ENCODE peak calls at places on chromosomes 2 and 18, in eight cellular contexts. B, U, Z, O, D, M, G and T are unnamed samples.

GRCh38 chr2:219573166-219573565 is 1.1 kb downstream of the INHA start:
- DNase-seq in B (no peak), U (no peak), Z (no peak), O (no peak), D (no peak), M (no peak), G (no peak), T (no peak)

GRCh38 chr18:57353940-57354461 is 1.6 kb downstream of the ST8SIA3 start:
- DNase-seq in B (no peak), U (peak; percentile 17), Z (peak; percentile 89), O (peak; percentile 76), D (no peak), M (peak; percentile 18), G (peak; percentile 76), T (peak; percentile 65)

GRCh38 chr18:73975266-73975665 is 172.4 kb downstream of the FBXO15 start:
- DNase-seq in B (no peak), U (peak; percentile 31), Z (no peak), O (no peak), D (no peak), M (no peak), G (no peak), T (no peak)

GRCh38 chr2:75140288-75140687 is 59.0 kb downstream of the TACR1 start:
- DNase-seq in B (no peak), U (no peak), Z (no peak), O (no peak), D (no peak), M (no peak), G (no peak), T (no peak)

GRCh38 chr2:200809506-200810251 is 2.0 kb upstream of the BZW1 start:
- DNase-seq in B (no peak), U (peak; percentile 57), Z (no peak), O (no peak), D (no peak), M (no peak), G (no peak), T (no peak)

GRCh38 chr18:74182335-74182734 is 34.0 kb downstream of the TIMM21 start:
- DNase-seq in B (no peak), U (no peak), Z (no peak), O (no peak), D (no peak), M (no peak), G (no peak), T (no peak)

GRCh38 chr2:105865222-105865913 is 120.7 kb downstream of the NCK2 start:
- DNase-seq in B (no peak), U (peak; percentile 56), Z (no peak), O (no peak), D (no peak), M (peak; percentile 28), G (no peak), T (no peak)

GRCh38 chr2:64675860-64676259 is 22.1 kb upstream of the SERTAD2 start:
- DNase-seq in B (no peak), U (peak; percentile 52), Z (no peak), O (no peak), D (no peak), M (peak; percentile 64), G (no peak), T (no peak)

GRCh38 chr2:44137872-44138551 is 30.7 kb upstream of the PPM1B start:
- DNase-seq in B (no peak), U (no peak), Z (peak; percentile 50), O (no peak), D (no peak), M (no peak), G (no peak), T (no peak)

GRCh38 chr2:110816404-110817365 is 84.3 kb downstream of the ACOXL start:
- DNase-seq in B (no peak), U (peak; percentile 4), Z (no peak), O (no peak), D (no peak), M (no peak), G (no peak), T (no peak)

GRCh38 chr2:6960659-6961058 is 43.4 kb downstream of the RNF144A start:
- DNase-seq in B (no peak), U (peak; percentile 0), Z (no peak), O (no peak), D (no peak), M (no peak), G (no peak), T (no peak)

GRCh38 chr2:121898483-121898882 is 143.0 kb downstream of the TSN start:
- DNase-seq in B (no peak), U (peak; percentile 71), Z (no peak), O (no peak), D (no peak), M (no peak), G (no peak), T (no peak)

GRCh38 chr2:160109939-160110673 is 47.7 kb upstream of the PLA2R1 start:
- DNase-seq in B (peak; percentile 20), U (peak; percentile 80), Z (peak; percentile 53), O (peak; percentile 53), D (no peak), M (peak; percentile 25), G (peak; percentile 52), T (peak; percentile 52)

GRCh38 chr2:148875387-148876051 is 492 bp downstream of the KIF5C start:
- DNase-seq in B (peak; percentile 24), U (no peak), Z (no peak), O (peak; percentile 48), D (no peak), M (peak; percentile 30), G (peak; percentile 48), T (peak; percentile 33)

GRCh38 chr2:120303177-120303576 is 42.8 kb upstream of the INHBB start:
- DNase-seq in B (no peak), U (no peak), Z (no peak), O (no peak), D (no peak), M (no peak), G (no peak), T (no peak)

GRCh38 chr2:120308038-120308910 is 37.7 kb upstream of the INHBB start:
- DNase-seq in B (peak; percentile 50), U (no peak), Z (no peak), O (peak; percentile 59), D (no peak), M (no peak), G (no peak), T (peak; percentile 61)

GRCh38 chr2:120306091-120306490 is 39.8 kb upstream of the INHBB start:
- DNase-seq in B (no peak), U (no peak), Z (no peak), O (no peak), D (no peak), M (no peak), G (no peak), T (no peak)

GRCh38 chr2:120307482-120307881 is 38.5 kb upstream of the INHBB start:
- DNase-seq in B (no peak), U (no peak), Z (no peak), O (no peak), D (no peak), M (no peak), G (no peak), T (no peak)

DNA sequence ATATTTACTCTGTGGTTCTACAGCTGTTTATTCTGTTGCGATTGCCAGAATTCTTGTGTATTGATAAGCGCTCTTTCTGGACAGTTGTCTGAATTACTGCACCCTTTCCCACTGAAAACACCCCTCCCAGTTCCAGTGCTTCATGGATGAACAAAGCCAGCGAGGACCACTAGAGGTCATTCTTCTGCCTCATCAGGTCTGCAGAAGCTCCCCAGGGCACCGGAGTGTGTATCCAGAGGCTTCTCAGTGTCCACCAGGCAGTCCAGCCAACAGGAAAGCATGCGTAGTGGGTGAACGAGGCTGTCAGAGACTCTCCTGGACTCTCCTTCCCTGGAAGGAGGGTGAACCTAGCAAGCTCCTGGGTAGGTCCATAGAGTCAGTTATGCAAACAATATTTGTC is 40.6 kb upstream of the INHBB start:
- DNase-seq in B (no peak), U (no peak), Z (no peak), O (no peak), D (no peak), M (no peak), G (no peak), T (no peak)
- TF ChIP-seq CTCF in B (peak; percentile 44), U (peak; percentile 20), Z (peak; percentile 48), O (peak; percentile 28), D (no peak), M (no peak), G (peak; percentile 28), T (peak; percentile 12)

GRCh38 chr2:224058048-224058775 is 19.1 kb upstream of the SERPINE2 start:
- DNase-seq in B (no peak), U (no peak), Z (no peak), O (no peak), D (no peak), M (no peak), G (no peak), T (no peak)
- TF ChIP-seq CTCF in B (no peak), U (no peak), Z (peak; percentile 48), O (no peak), D (no peak), M (no peak), G (no peak), T (no peak)

DNA sequence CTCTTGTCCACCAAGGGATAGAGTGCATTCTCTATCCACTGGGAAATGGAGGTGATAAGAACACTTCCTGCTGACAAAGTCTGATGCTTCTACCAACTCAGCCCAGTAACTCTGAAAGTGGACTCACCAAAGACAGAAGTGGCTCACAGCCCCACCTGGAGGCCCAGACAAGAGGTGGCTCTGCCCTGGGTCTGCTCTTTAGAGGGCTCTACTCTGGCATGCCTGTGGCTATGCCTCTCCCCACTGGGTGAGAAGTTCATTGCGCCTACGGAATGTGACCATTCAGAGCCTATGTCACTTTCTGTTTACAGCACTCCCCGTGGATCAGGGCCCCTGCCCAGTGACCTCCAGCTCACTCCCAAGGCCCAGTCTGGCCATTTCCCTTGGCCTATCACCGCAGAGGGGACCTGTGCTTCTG is 13.5 kb upstream of the XDH start:
- DNase-seq in B (no peak), U (peak; percentile 20), Z (peak; percentile 66), O (no peak), D (no peak), M (no peak), G (no peak), T (no peak)
- TF ChIP-seq CTCF in B (peak; percentile 19), U (peak; percentile 23), Z (peak; percentile 57), O (no peak), D (no peak), M (no peak), G (peak; percentile 5), T (no peak)

GRCh38 chr18:25047421-25047820 is 304.5 kb downstream of the ZNF521 start:
- DNase-seq in B (no peak), U (no peak), Z (no peak), O (no peak), D (no peak), M (no peak), G (no peak), T (no peak)
- TF ChIP-seq CTCF in B (no peak), U (no peak), Z (no peak), O (no peak), D (no peak), M (no peak), G (no peak), T (no peak)

DNA sequence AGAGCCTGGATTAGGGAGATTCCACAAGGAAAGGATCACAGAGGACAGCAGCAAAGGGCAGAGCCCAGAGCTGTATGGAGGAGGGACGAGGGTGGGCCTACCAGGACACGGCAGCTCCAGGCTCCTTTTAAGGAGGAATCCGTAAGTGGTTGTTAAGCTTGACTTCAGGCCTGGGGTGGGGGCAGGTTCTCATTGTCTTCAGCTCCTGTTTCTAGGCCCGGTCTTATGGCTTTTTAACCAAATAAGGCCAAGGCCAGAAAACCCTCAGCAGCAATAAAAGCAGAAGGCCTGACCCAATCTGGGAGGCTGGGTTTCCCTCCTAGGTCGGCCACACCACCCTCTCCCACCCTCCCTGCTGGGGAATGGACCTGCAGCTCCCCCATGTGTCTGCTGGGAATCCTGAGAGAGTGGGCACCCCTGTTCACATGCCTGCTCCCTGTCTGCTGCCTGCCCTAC is 111.2 kb downstream of the PLB1 start:
- DNase-seq in B (no peak), U (peak; percentile 44), Z (peak; percentile 57), O (no peak), D (no peak), M (no peak), G (no peak), T (no peak)
- TF ChIP-seq CTCF in B (no peak), U (peak; percentile 35), Z (peak; percentile 39), O (no peak), D (no peak), M (peak; percentile 13), G (no peak), T (no peak)